ENCODE peak calls at places on chromosomes 7 and 10, in nine cellular contexts. D is H1, M is tibial nerve, X is gastrocnemius medialis, H is esophagus squamous epithelium, O is testis, F is NB4, T is HCT116, C is adrenal gland. P is an unnamed sample.

GRCh38 chr10:107952649-107953589 is 788.4 kb upstream of the SORCS1 start:
- DNase-seq in M (no peak), F (no peak), H (no peak), X (no peak), T (no peak), D (no peak), O (no peak), C (no peak), P (no peak)

GRCh38 chr10:63977329-63977923 is 456.2 kb downstream of the REEP3 start:
- DNase-seq in D (peak; percentile 59), C (no peak), T (peak; percentile 50), M (no peak), O (peak; percentile 55), X (no peak), H (no peak), F (peak; percentile 62), P (no peak)

GRCh38 chr7:55546826-55547225 is 25.5 kb downstream of the VOPP1 start:
- DNase-seq in T (peak; percentile 51), H (no peak), C (peak; percentile 91), F (peak; percentile 84), M (peak; percentile 33), D (no peak), X (peak; percentile 89), O (peak; percentile 61), P (peak; percentile 87)

GRCh38 chr7:17234398-17235021 is 63.9 kb upstream of the AHR start:
- DNase-seq in O (peak; percentile 17), M (peak; percentile 40), C (peak; percentile 43), H (no peak), F (peak; percentile 97), T (peak; percentile 77), X (peak; percentile 6), D (no peak), P (no peak)

GRCh38 chr7:152899482-152900166 is 140.1 kb downstream of the ACTR3B start:
- DNase-seq in F (peak; percentile 61), O (no peak), C (no peak), D (no peak), T (no peak), X (peak; percentile 81), M (no peak), H (no peak), P (peak; percentile 90)

GRCh38 chr10:98339790-98340189 is 71.8 kb upstream of the LOXL4 start:
- DNase-seq in F (no peak), D (no peak), H (no peak), T (no peak), C (no peak), O (no peak), X (no peak), M (no peak), P (no peak)

GRCh38 chr10:76080991-76081390 is 649.6 kb downstream of the LRMDA start:
- DNase-seq in T (no peak), C (no peak), H (no peak), X (no peak), M (no peak), O (no peak), F (no peak), D (no peak), P (no peak)

GRCh38 chr7:92584953-92585352 is 5.2 kb downstream of the FAM133B start:
- DNase-seq in T (no peak), H (no peak), X (no peak), M (no peak), O (no peak), D (no peak), C (no peak), F (no peak), P (no peak)

GRCh38 chr7:38451840-38452239 is 178.4 kb upstream of the TARP start:
- DNase-seq in X (no peak), D (no peak), H (no peak), O (no peak), M (no peak), C (no peak), F (peak; percentile 41), T (peak; percentile 10), P (no peak)

GRCh38 chr7:134750083-134751062 is 29.1 kb upstream of the CALD1 start:
- DNase-seq in T (peak; percentile 51), F (peak; percentile 74), O (peak; percentile 78), M (peak; percentile 58), D (peak; percentile 89), C (peak; percentile 48), X (no peak), H (no peak), P (peak; percentile 40)

GRCh38 chr7:155896531-155897263 is 84.4 kb upstream of the SHH start:
- DNase-seq in D (no peak), F (no peak), T (no peak), C (no peak), X (no peak), H (no peak), O (no peak), M (no peak), P (no peak)

GRCh38 chr10:82206831-82207230 is 331.8 kb downstream of the NRG3 start:
- DNase-seq in X (no peak), F (no peak), H (no peak), C (no peak), D (no peak), T (no peak), M (no peak), O (no peak), P (no peak)

GRCh38 chr7:147941316-147941715 is 649.2 kb upstream of the C7orf33 start:
- DNase-seq in M (no peak), T (no peak), C (no peak), H (no peak), D (no peak), F (no peak), X (no peak), O (no peak), P (no peak)

GRCh38 chr7:103093429-103093828 is 18.5 kb downstream of the ARMC10 start:
- DNase-seq in T (no peak), C (no peak), O (no peak), F (no peak), D (no peak), M (no peak), X (no peak), H (no peak), P (no peak)

GRCh38 chr7:102028206-102028826 is 210.9 kb downstream of the CUX1 start:
- DNase-seq in T (no peak), F (peak; percentile 77), H (no peak), O (no peak), D (no peak), M (no peak), X (no peak), C (no peak), P (peak; percentile 47)

GRCh38 chr7:102024005-102024768 is 206.8 kb downstream of the CUX1 start:
- DNase-seq in T (no peak), M (no peak), X (no peak), D (no peak), C (no peak), H (no peak), O (no peak), F (no peak), P (no peak)

GRCh38 chr7:102021841-102022618 is 204.6 kb downstream of the CUX1 start:
- DNase-seq in O (no peak), D (no peak), C (no peak), M (no peak), H (no peak), T (no peak), F (no peak), X (no peak), P (no peak)

GRCh38 chr7:102029616-102030015 is 212.2 kb downstream of the CUX1 start:
- DNase-seq in D (no peak), H (no peak), C (no peak), X (no peak), M (no peak), T (no peak), F (no peak), O (no peak), P (no peak)

GRCh38 chr7:102024769-102025391 is 207.5 kb downstream of the CUX1 start:
- DNase-seq in X (no peak), T (no peak), M (no peak), O (no peak), C (no peak), F (peak; percentile 54), D (no peak), H (no peak), P (peak; percentile 64)
- TF ChIP-seq POLR2A in X (no peak), T (no peak), M (no peak), O (no peak), C (no peak), F (no peak), D (no peak), H (no peak), P (peak; percentile 61)

DNA sequence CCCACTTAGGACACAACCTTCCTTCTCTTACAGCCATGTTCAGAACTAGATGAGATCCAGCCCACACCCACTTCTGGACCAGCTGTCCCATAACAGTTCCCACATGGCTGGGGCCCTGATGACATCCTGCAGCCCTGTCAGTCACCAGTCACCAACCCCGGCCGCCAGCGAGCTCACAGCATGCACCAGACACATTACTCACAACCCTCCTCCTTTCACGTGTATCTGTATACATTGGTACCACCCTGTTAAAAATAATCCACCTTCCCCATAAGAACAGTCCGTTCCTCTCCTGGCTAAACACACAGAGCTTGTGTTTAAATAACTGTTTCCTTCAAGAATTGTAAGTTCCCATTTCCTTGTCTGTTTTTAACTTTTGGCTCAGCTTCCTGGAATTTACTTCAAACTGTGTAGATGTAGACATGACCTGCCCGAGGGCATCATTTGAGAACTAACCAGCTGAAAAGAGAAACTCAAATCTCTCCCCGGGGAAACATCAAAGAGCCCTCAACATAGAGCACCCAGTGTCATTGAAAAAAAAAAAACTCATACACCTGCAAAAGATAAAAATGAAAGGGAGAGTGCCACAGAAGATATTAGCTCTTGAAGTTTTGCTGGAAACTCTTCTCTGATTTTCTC is 26.0 kb upstream of the PRLHR start:
- DNase-seq in X (no peak), H (no peak), C (no peak), M (no peak), D (no peak), O (no peak), F (no peak), T (no peak), P (no peak)
- H3K4me3 ChIP-seq in X (no peak overlapping the region), H (no peak overlapping the region), C (no peak overlapping the region), M (no peak overlapping the region), D (no peak overlapping the region), O (no peak overlapping the region), F (no peak overlapping the region), T (no peak overlapping the region), P (no peak overlapping the region)

DNA sequence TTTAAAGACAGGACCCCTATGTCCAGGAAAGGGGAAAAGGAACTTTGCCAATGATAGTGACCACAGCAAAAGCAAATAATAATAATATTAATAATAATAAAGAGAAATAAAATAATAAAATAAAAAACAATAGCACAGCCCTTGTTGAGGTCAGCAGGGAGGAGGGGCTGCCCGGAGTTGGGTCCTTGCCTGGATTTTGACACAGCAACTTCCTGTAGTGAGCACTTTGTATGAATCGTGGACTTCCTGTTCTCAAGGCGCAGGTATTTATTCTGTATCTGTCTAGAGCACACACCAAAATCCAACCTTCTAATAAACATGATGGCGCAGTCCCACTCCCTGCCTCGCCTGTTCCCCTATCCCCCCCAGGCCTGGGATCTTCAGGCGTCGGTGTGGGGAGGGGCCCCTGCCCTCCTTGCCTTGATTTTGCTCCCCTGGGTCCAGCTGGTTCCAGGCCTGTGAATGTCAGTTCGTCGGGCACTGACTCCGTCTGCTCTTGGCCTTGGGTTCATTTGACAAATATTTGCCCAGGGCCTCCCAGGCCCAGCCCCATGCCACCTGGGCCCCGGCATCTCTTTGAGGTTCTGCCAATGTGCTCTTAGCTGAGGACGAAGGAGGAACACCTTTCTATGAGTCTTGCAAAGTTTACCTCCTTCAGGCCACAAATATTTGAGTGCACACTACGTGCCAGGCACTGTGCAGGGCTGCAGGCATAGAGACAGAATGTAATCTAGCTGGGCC is 13.9 kb downstream of the TRIM8 start:
- DNase-seq in M (no peak), C (no peak), O (no peak), T (no peak), F (no peak), X (no peak), H (no peak), D (no peak), P (no peak)
- TF ChIP-seq POLR2A in M (no peak), C (no peak), O (no peak), T (no peak), F (no peak), X (no peak), H (no peak), D (no peak), P (no peak)

GRCh38 chr10:125633517-125633999 is 49.4 kb downstream of the TEX36 start:
- DNase-seq in T (peak; percentile 8), M (no peak), D (no peak), X (no peak), H (no peak), F (no peak), C (no peak), O (no peak), P (no peak)
- H3K4me3 ChIP-seq in T (peak overlapping the region; percentile 30), M (no peak overlapping the region), D (no peak overlapping the region), X (no peak overlapping the region), H (no peak overlapping the region), F (no peak overlapping the region), C (no peak overlapping the region), O (no peak overlapping the region), P (no peak overlapping the region)